ENCODE peak calls at places on chromosomes 1 and 21, in six cellular contexts. X is heart right ventricle; W is mucosa of gallbladder; K is DMS153; T is activated CD4-positive, alpha-beta T cell treated with anti-CD3 and anti-CD28 coated beads for 4 hours; V is cardiac fibroblast. D is an unnamed sample.

GRCh38 chr1:76073471-76073870 is 1.1 kb upstream of the ST6GALNAC3 start:
- DNase-seq in X (no peak), W (no peak), K (no peak), T (no peak), V (peak), D (no peak)

GRCh38 chr1:73943270-73943669 is 254.7 kb downstream of the LRRIQ3 start:
- DNase-seq in X (no peak), W (no peak), K (no peak), T (no peak), V (no peak), D (no peak)

GRCh38 chr1:185654199-185654951 is 79.8 kb upstream of the HMCN1 start:
- DNase-seq in X (no peak), W (no peak), K (no peak), T (no peak), V (peak), D (no peak)

GRCh38 chr21:42381347-42381984 is 14.4 kb downstream of the TMPRSS3 start:
- DNase-seq in X (no peak), W (peak), K (peak), T (peak), V (peak), D (peak)

GRCh38 chr1:74689800-74690696 is 16.5 kb upstream of the ERICH3 start:
- DNase-seq in X (peak), W (peak), K (peak), T (peak), V (peak), D (peak)

GRCh38 chr1:33241866-33242265 is 14.4 kb upstream of the ZNF362 start:
- DNase-seq in X (no peak), W (no peak), K (no peak), T (no peak), V (no peak), D (no peak)

GRCh38 chr1:87673748-87674147 is 345.1 kb downstream of the LMO4 start:
- DNase-seq in X (no peak), W (no peak), K (no peak), T (no peak), V (peak), D (no peak)

GRCh38 chr1:18649713-18650370 is 19.2 kb downstream of the PAX7 start:
- DNase-seq in X (no peak), W (no peak), K (no peak), T (no peak), V (no peak), D (no peak)

GRCh38 chr21:36310016-36310415 is 10.0 kb upstream of the MORC3 start:
- DNase-seq in X (no peak), W (no peak), K (no peak), T (no peak), V (no peak), D (no peak)

GRCh38 chr1:44606701-44607281 is 67.5 kb downstream of the TMEM53 start:
- DNase-seq in X (no peak), W (no peak), K (no peak), T (no peak), V (no peak), D (no peak)